ENCODE peak calls at places on chromosomes 13 and 19, in six cellular contexts. V, B, K, D, E and F are unnamed samples.

GRCh38 chr19:42469311-42470239 is 26.8 kb upstream of the CXCL17 start:
- ATAC-seq in E (no peak), B (no peak), K (no peak), V (no peak), D (no peak), F (no peak)

GRCh38 chr13:79528356-79528755 is 47.4 kb downstream of the NDFIP2 start:
- ATAC-seq in V (no peak), D (no peak), E (no peak), K (no peak), B (no peak), F (no peak)

GRCh38 chr13:36998624-36999041 is 507 bp downstream of the ALG5 start:
- ATAC-seq in D (peak; percentile 5), K (peak; percentile 34), V (no peak), E (peak; percentile 1), B (no peak), F (no peak)

GRCh38 chr19:3053218-3053621 is 9.1 kb downstream of the TLE5 start:
- ATAC-seq in V (no peak), B (no peak), K (no peak), E (peak; percentile 29), D (peak; percentile 17), F (no peak)

GRCh38 chr13:22198001-22198400 is 527.1 kb downstream of the FGF9 start:
- ATAC-seq in V (peak; percentile 69), B (no peak), K (no peak), E (no peak), D (no peak), F (no peak)

GRCh38 chr13:101092985-101093384 is 323.3 kb downstream of the NALCN start:
- ATAC-seq in E (no peak), D (no peak), K (no peak), V (no peak), B (no peak), F (no peak)

GRCh38 chr13:110664074-110664473 is 41.8 kb downstream of the CARS2 start:
- ATAC-seq in D (no peak), E (no peak), K (no peak), V (no peak), B (no peak), F (no peak)

GRCh38 chr13:48939728-48940127 is 36.0 kb upstream of the FNDC3A start:
- ATAC-seq in K (no peak), B (no peak), E (no peak), D (no peak), V (no peak), F (no peak)

GRCh38 chr19:38700350-38700932 is 43.8 kb downstream of the CAPN12 start:
- ATAC-seq in E (no peak), D (no peak), V (no peak), B (no peak), K (peak; percentile 6), F (no peak)

GRCh38 chr19:54473983-54474382 is 887 bp upstream of the CDC42EP5 start:
- ATAC-seq in B (no peak), E (no peak), D (no peak), V (no peak), K (no peak), F (no peak)
- H3K27ac ChIP-seq in B (no peak overlapping the region), E (no peak overlapping the region), D (no peak overlapping the region), V (peak overlapping the region; percentile 59), K (no peak overlapping the region), F (peak overlapping the region; percentile 81)

DNA sequence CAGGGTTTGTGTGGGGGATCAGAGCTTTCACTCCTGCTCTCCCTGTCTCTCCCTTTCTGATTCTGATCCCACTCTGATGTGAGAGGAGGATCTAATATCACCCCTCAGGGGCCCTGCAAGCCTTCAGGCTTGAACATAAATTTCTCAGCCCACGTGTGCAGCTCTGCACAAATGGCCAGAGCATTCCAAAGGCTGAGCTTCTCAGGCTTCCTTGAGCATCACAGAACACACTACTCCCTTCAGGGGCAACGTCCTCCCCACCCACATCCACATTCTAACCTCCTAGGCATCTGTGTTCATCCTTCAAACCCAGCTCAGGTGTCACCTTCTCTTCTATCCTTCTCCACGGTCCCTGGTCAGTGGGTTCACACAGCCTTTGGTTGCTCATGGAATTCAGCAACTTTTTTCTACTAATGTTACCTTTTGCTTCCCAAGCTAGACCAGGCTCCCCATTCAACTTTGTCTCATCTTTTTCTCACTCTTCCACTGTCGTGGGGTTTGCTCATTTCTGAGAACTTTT is 24.4 kb upstream of the DOCK9 start:
- ATAC-seq in E (no peak), B (no peak), K (no peak), D (no peak), V (no peak), F (no peak)
- H3K4me1 ChIP-seq in E (peaks cover 16% of the 10 kb centered on the region), B (peaks cover 24% of the 10 kb centered on the region), K (no peaks in the 10 kb centered on the region), D (peaks cover 20% of the 10 kb centered on the region), V (peaks cover 44% of the 10 kb centered on the region), F (peaks cover 35% of the 10 kb centered on the region)

DNA sequence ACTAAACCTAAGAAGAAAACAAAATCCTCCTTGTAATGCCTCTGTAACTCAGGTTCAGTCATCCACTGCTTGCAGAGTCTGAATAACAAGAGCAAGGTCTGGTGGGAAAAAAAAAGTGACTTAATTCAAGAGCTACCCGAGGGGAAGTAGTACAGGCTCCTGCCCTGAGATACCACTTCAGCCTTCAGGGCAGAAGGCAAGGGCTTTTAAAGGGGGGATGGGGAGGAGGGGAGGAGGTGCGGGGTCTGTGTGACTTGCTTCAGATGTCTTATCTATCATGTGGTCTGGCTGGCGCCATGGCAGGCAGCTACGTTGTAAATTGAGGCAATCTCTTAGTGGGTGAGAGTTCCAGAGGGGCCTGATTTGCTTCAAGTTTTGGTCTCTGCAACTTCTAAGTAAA is 66.7 kb downstream of the LRRC63 start:
- ATAC-seq in V (no peak), K (no peak), B (no peak), E (peak; percentile 58), D (peak; percentile 72), F (no peak)
- TF ChIP-seq EP300 in V (no peak), K (no peak), B (no peak), E (no peak), D (no peak), F (no peak)

GRCh38 chr13:102374233-102374632 is 27.6 kb downstream of the FGF14 start:
- ATAC-seq in D (no peak), K (no peak), E (no peak), B (no peak), V (no peak), F (no peak)
- H3K27ac ChIP-seq in D (no peak overlapping the region), K (no peak overlapping the region), E (no peak overlapping the region), B (no peak overlapping the region), V (no peak overlapping the region), F (no peak overlapping the region)

GRCh38 chr19:40281381-40282208 is 3.5 kb downstream of the AKT2 start:
- ATAC-seq in D (no peak), B (no peak), K (no peak), E (no peak), V (no peak), F (no peak)
- H3K4me1 ChIP-seq in D (peaks cover 55% of the 10 kb centered on the region), B (peaks cover 17% of the 10 kb centered on the region), K (peaks cover 71% of the 10 kb centered on the region), E (peaks cover 22% of the 10 kb centered on the region), V (peaks cover 47% of the 10 kb centered on the region), F (peaks cover 88% of the 10 kb centered on the region)

GRCh38 chr19:48658483-48658882 is 12.5 kb upstream of the CA11 start:
- ATAC-seq in V (no peak), D (no peak), K (no peak), E (no peak), B (no peak), F (no peak)

GRCh38 chr19:48654299-48655059 is 8.5 kb upstream of the CA11 start:
- ATAC-seq in B (no peak), E (no peak), K (no peak), V (no peak), D (peak; percentile 53), F (no peak)

GRCh38 chr19:48659768-48660167 is 13.0 kb downstream of the NTN5 start:
- ATAC-seq in K (no peak), V (peak; percentile 44), D (no peak), B (no peak), E (peak; percentile 45), F (no peak)

GRCh38 chr19:48660854-48661731 is 11.7 kb downstream of the NTN5 start:
- ATAC-seq in V (peak; percentile 92), K (peak; percentile 74), B (peak; percentile 70), D (peak; percentile 96), E (peak; percentile 97), F (peak; percentile 93)

DNA sequence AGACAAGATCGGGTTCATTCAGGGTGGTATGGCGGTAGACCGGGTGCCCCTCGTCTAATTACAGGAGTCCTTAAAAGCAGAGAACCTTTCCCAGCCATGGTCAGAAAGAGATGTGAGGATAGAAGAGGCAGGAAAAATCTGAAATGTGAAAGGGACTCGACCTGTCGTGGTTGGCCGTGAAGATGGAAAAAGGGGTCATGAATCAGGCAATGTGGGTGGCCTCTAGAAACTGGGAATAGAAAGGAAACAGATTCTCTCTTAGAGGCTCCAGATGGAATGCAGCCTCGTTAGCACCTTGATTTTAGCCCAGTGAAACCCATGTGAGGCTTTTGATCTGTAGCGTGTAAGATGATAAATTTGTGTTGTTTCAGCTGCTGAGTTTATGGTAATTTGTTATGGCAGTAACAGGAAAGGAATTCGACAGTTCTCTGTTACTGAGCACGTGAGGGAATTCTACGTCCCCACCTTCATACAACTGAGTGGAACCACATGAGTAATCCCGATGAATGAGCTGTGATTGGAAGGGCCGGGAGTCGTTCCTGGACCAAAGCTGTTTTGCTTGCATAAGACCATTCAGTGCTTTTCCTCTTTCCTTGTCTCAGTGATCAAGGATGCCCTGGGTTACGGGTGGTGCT is 11.0 kb upstream of the CA11 start:
- ATAC-seq in K (no peak), D (no peak), E (no peak), B (peak; percentile 42), V (peak; percentile 21), F (no peak)
- TF ChIP-seq EP300 in K (no peak), D (no peak), E (no peak), B (no peak), V (no peak), F (no peak)